ENCODE peak calls at places on chromosomes 3 and 15, in eight cellular contexts. K, C, E, H, D, N, L and S are unnamed samples.

GRCh38 chr3:42778644-42779043 is 5.6 kb upstream of the CCDC13 start:
- DNase-seq in K (peak; percentile 60), C (no peak), E (no peak), H (no peak), D (no peak), N (no peak), L (no peak), S (no peak)

GRCh38 chr15:72306211-72306785 is 13.7 kb downstream of the CELF6 start:
- DNase-seq in K (no peak), C (no peak), E (peak; percentile 12), H (peak; percentile 11), D (no peak), N (peak; percentile 45), L (peak; percentile 32), S (peak; percentile 88)

GRCh38 chr15:99651023-99651807 is 82.0 kb downstream of the LYSMD4 start:
- DNase-seq in K (no peak), C (peak; percentile 4), E (no peak), H (no peak), D (no peak), N (no peak), L (no peak), S (no peak)

GRCh38 chr3:53223025-53223424 is 32.8 kb downstream of the TKT start:
- DNase-seq in K (no peak), C (no peak), E (no peak), H (no peak), D (no peak), N (no peak), L (no peak), S (no peak)

GRCh38 chr15:51071609-51072008 is 23.1 kb downstream of the TNFAIP8L3 start:
- DNase-seq in K (no peak), C (no peak), E (no peak), H (no peak), D (no peak), N (no peak), L (no peak), S (no peak)

GRCh38 chr3:184305577-184305976 is 6.5 kb downstream of the PSMD2 start:
- DNase-seq in K (no peak), C (no peak), E (no peak), H (no peak), D (no peak), N (no peak), L (no peak), S (no peak)

GRCh38 chr3:107962946-107963345 is 127.9 kb downstream of the CD47 start:
- DNase-seq in K (no peak), C (peak; percentile 44), E (no peak), H (no peak), D (no peak), N (no peak), L (no peak), S (no peak)

GRCh38 chr3:125375950-125376679 is 990 bp upstream of the ZNF148 start:
- DNase-seq in K (no peak), C (no peak), E (no peak), H (no peak), D (peak; percentile 20), N (no peak), L (no peak), S (no peak)

GRCh38 chr3:177565981-177566380 is 368.7 kb upstream of the TBL1XR1 start:
- DNase-seq in K (no peak), C (no peak), E (no peak), H (no peak), D (no peak), N (no peak), L (no peak), S (no peak)

GRCh38 chr15:101543431-101543830 is 53.9 kb upstream of the PCSK6 start:
- DNase-seq in K (no peak), C (no peak), E (no peak), H (no peak), D (no peak), N (no peak), L (no peak), S (no peak)

GRCh38 chr3:150158974-150159625 is 188.4 kb upstream of the PFN2 start:
- DNase-seq in K (no peak), C (no peak), E (no peak), H (no peak), D (no peak), N (no peak), L (no peak), S (no peak)

GRCh38 chr3:135889417-135889816 is 76.1 kb upstream of the PPP2R3A start:
- DNase-seq in K (no peak), C (no peak), E (no peak), H (no peak), D (no peak), N (no peak), L (no peak), S (no peak)

GRCh38 chr3:188832961-188833615 is 338.7 kb upstream of the TPRG1 start:
- DNase-seq in K (peak; percentile 26), C (peak; percentile 9), E (no peak), H (no peak), D (no peak), N (no peak), L (no peak), S (no peak)

GRCh38 chr3:59425371-59425770 is 375.5 kb upstream of the CFAP20DC start:
- DNase-seq in K (no peak), C (no peak), E (no peak), H (no peak), D (no peak), N (no peak), L (no peak), S (no peak)

GRCh38 chr15:75347222-75348033 is 589 bp downstream of the NEIL1 start:
- DNase-seq in K (peak; percentile 39), C (no peak), E (no peak), H (peak; percentile 43), D (no peak), N (no peak), L (peak; percentile 61), S (peak; percentile 67)

GRCh38 chr3:12970684-12971083 is 102.5 kb downstream of the IQSEC1 start:
- DNase-seq in K (no peak), C (no peak), E (no peak), H (no peak), D (no peak), N (no peak), L (no peak), S (no peak)

GRCh38 chr15:39228889-39229288 is 352.0 kb upstream of the THBS1 start:
- DNase-seq in K (no peak), C (no peak), E (no peak), H (no peak), D (no peak), N (no peak), L (no peak), S (no peak)

GRCh38 chr3:156776046-156776445 is 50.1 kb upstream of the LEKR1 start:
- DNase-seq in K (no peak), C (no peak), E (no peak), H (no peak), D (no peak), N (no peak), L (no peak), S (no peak)

GRCh38 chr15:84598250-84598649 is 2.6 kb upstream of the ZSCAN2 start:
- DNase-seq in K (peak; percentile 16), C (peak; percentile 35), E (no peak), H (no peak), D (no peak), N (peak; percentile 66), L (no peak), S (peak; percentile 95)

GRCh38 chr3:22713936-22714335 is 489.2 kb upstream of the UBE2E2 start:
- DNase-seq in K (no peak), C (peak; percentile 63), E (no peak), H (no peak), D (no peak), N (no peak), L (no peak), S (no peak)

GRCh38 chr3:120741837-120742197 is 499 bp downstream of the RABL3 start:
- DNase-seq in K (no peak), C (no peak), E (no peak), H (no peak), D (no peak), N (no peak), L (no peak), S (no peak)

GRCh38 chr3:38453075-38453913 is at the start of gene ACVR2B:
- DNase-seq in K (peak; percentile 92), C (peak; percentile 62), E (peak; percentile 46), H (peak; percentile 48), D (no peak), N (peak; percentile 85), L (peak; percentile 72), S (peak; percentile 73)

GRCh38 chr3:52998781-52999509 is 46.9 kb downstream of the SFMBT1 start:
- DNase-seq in K (no peak), C (no peak), E (no peak), H (no peak), D (no peak), N (no peak), L (no peak), S (no peak)

GRCh38 chr3:175763948-175764347 is 904.8 kb downstream of the NAALADL2 start:
- DNase-seq in K (no peak), C (no peak), E (no peak), H (no peak), D (no peak), N (no peak), L (no peak), S (no peak)